ENCODE peak calls at places on chromosomes 4 and X, in five cellular contexts. L is MM.1S, N is spleen, O is A549, Q is uterus. F is an unnamed sample.
A peak's percentile ranks its signal among the peaks of the same experiment; 100 is the strongest.

GRCh38 chrX:103464071-103464773 is 55.1 kb downstream of the RAB40A start:
- DNase-seq in L (peak; percentile 36), N (no peak), O (peak; percentile 49), Q (peak; percentile 21), F (no peak)

GRCh38 chr4:23942491-23942890 is 52.6 kb upstream of the PPARGC1A start:
- DNase-seq in L (no peak), N (no peak), O (no peak), Q (no peak), F (no peak)

GRCh38 chr4:153232768-153233167 is 28.5 kb downstream of the TRIM2 start:
- DNase-seq in L (no peak), N (no peak), O (peak; percentile 24), Q (no peak), F (no peak)

GRCh38 chr4:147526272-147526654 is 45.4 kb downstream of the EDNRA start:
- DNase-seq in L (no peak), N (no peak), O (no peak), Q (peak; percentile 39), F (no peak)

GRCh38 chr4:174038481-174038880 is 245.0 kb downstream of the FBXO8 start:
- DNase-seq in L (no peak), N (no peak), O (no peak), Q (no peak), F (no peak)

GRCh38 chrX:40174594-40175415 is 77.0 kb upstream of the BCOR start:
- DNase-seq in L (peak; percentile 50), N (peak; percentile 88), O (no peak), Q (peak; percentile 56), F (no peak)

GRCh38 chr4:72701987-72702819 is 133.2 kb upstream of the ADAMTS3 start:
- DNase-seq in L (peak; percentile 78), N (no peak), O (peak; percentile 3), Q (peak; percentile 43), F (no peak)

GRCh38 chrX:154450312-154450711 is 6.4 kb downstream of the FAM50A start:
- DNase-seq in L (no peak), N (no peak), O (no peak), Q (no peak), F (no peak)

GRCh38 chr4:122703868-122704267 is 28.6 kb upstream of the BBS12 start:
- DNase-seq in L (no peak), N (no peak), O (no peak), Q (no peak), F (no peak)

GRCh38 chr4:15778742-15779231 is 659 bp downstream of the CD38 start:
- DNase-seq in L (peak; percentile 87), N (peak; percentile 91), O (peak; percentile 13), Q (no peak), F (no peak)

GRCh38 chr4:163693211-163693610 is 198.7 kb downstream of the TMA16 start:
- DNase-seq in L (no peak), N (no peak), O (no peak), Q (no peak), F (no peak)

GRCh38 chrX:13432776-13433605 is 113.1 kb upstream of the ATXN3L start:
- DNase-seq in L (no peak), N (no peak), O (no peak), Q (peak; percentile 35), F (no peak)

GRCh38 chr4:12852338-12853307 is 631.5 kb downstream of the RAB28 start:
- DNase-seq in L (peak; percentile 77), N (no peak), O (peak; percentile 23), Q (peak; percentile 16), F (no peak)

GRCh38 chr4:26992657-26993361 is 132.2 kb downstream of the STIM2 start:
- DNase-seq in L (no peak), N (no peak), O (no peak), Q (peak; percentile 67), F (no peak)

GRCh38 chr4:141036786-141037185 is 96.5 kb downstream of the RNF150 start:
- DNase-seq in L (no peak), N (no peak), O (no peak), Q (no peak), F (no peak)

GRCh38 chr4:176032454-176032853 is 33.2 kb upstream of the WDR17 start:
- DNase-seq in L (no peak), N (no peak), O (no peak), Q (no peak), F (no peak)

GRCh38 chr4:103032575-103032974 is 13.1 kb upstream of the SLC9B1 start:
- DNase-seq in L (peak; percentile 28), N (no peak), O (no peak), Q (no peak), F (no peak)

GRCh38 chr4:87805971-87806370 is 6.6 kb downstream of the IBSP start:
- DNase-seq in L (no peak), N (no peak), O (no peak), Q (no peak), F (no peak)

GRCh38 chr4:15186149-15186548 is 183.9 kb downstream of the CPEB2 start:
- DNase-seq in L (no peak), N (no peak), O (no peak), Q (no peak), F (no peak)

GRCh38 chrX:139932901-139933796 is at the start of gene ATP11C:
- DNase-seq in L (peak; percentile 75), N (peak; percentile 94), O (peak; percentile 56), Q (peak; percentile 85), F (peak; percentile 79)

GRCh38 chrX:129992181-129992580 is 9.7 kb downstream of the BCORL1 start:
- DNase-seq in L (no peak), N (no peak), O (no peak), Q (no peak), F (no peak)

DNA sequence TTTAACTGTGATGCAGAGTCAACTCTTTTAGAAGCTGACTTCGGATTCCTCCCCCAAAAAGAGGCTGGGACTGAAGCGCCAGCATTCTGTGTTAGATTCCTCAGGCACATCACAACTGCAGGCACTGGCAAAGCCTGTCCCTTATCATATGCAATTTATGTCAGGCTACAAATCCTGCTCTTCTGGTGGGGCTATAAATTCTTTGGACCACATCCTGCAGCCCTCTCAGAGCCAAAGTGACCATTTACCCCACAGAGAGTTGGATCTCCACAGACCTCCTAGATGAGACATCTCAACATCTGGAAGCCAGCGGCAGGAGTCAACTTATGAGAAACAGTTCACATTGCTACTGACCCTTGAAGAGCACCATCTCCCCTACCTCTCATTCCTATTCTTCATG is 138.4 kb downstream of the CBR4 start:
- DNase-seq in L (no peak), N (no peak), O (no peak), Q (no peak), F (no peak)
- H3K4me3 ChIP-seq in L (no peak overlapping the region), N (no peak overlapping the region), O (no peak overlapping the region), Q (no peak overlapping the region), F (no peak overlapping the region)

GRCh38 chr4:56243107-56243506 is 144.2 kb downstream of the AASDH start:
- DNase-seq in L (no peak), N (no peak), O (no peak), Q (no peak), F (no peak)

GRCh38 chr4:56247646-56248045 is 139.6 kb downstream of the AASDH start:
- DNase-seq in L (no peak), N (no peak), O (no peak), Q (no peak), F (no peak)

GRCh38 chr4:56244681-56245080 is 142.6 kb downstream of the AASDH start:
- DNase-seq in L (no peak), N (no peak), O (no peak), Q (no peak), F (no peak)

GRCh38 chr4:56245547-56246229 is 141.6 kb downstream of the AASDH start:
- DNase-seq in L (no peak), N (no peak), O (no peak), Q (no peak), F (no peak)

GRCh38 chr4:56246230-56246610 is 141.1 kb downstream of the AASDH start:
- DNase-seq in L (no peak), N (no peak), O (no peak), Q (no peak), F (no peak)
- TF ChIP-seq CTCF in L (no peak), N (no peak), O (no peak), Q (no peak), F (no peak)

GRCh38 chr4:94306713-94307112 is 35.9 kb downstream of the HPGDS start:
- DNase-seq in L (no peak), N (no peak), O (no peak), Q (no peak), F (no peak)

GRCh38 chr4:94298725-94299252 is 43.8 kb downstream of the HPGDS start:
- DNase-seq in L (no peak), N (no peak), O (no peak), Q (no peak), F (no peak)

GRCh38 chr4:94307231-94307840 is 35.3 kb downstream of the HPGDS start:
- DNase-seq in L (no peak), N (no peak), O (peak; percentile 3), Q (no peak), F (no peak)

GRCh38 chr4:94305468-94306225 is 37.0 kb downstream of the HPGDS start:
- DNase-seq in L (no peak), N (no peak), O (no peak), Q (no peak), F (no peak)

GRCh38 chr4:94304365-94304971 is 38.2 kb downstream of the HPGDS start:
- DNase-seq in L (peak; percentile 34), N (no peak), O (peak; percentile 18), Q (no peak), F (no peak)
- H3K27ac ChIP-seq in L (no peak overlapping the region), N (no peak overlapping the region), O (no peak overlapping the region), Q (no peak overlapping the region), F (no peak overlapping the region)

DNA sequence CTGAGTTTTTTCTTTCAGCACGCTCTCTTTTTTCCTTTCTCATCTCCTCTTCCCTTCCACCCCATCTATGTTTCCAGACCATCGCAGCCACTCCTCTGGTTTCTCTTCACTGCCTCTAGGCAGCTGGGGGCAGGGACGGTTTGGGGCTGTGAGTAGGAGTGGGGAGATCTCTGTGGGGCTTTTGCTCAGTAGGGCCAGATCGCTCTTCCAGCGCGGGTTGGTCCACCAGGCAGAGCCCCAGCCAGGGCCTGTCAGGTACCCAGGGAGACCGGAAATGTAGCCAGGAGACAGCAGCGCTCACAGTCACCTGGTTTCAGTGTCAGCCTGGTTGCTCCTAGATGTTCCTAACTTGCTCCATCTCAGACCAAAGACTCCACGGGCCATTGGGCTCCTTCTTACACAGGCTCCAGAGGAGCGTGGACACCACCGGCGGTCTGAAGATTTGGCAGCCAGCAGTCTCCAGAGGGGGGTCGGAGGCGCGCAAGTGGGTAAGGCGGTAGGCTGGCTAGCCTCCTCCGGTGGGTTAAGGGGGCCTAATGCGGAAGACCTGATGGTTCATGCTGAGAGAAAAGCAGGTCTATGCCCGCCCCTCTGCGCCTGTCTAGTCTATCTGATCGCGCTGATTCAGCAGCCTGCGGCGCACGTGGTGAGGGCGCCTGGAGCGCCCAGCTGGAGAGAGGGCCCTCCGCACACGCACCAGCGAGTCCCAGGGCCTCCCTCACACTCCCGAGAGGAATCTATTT is 1.8 kb downstream of the FGF5 start:
- DNase-seq in L (no peak), N (no peak), O (no peak), Q (no peak), F (no peak)
- H3K4me3 ChIP-seq in L (no peak overlapping the region), N (no peak overlapping the region), O (no peak overlapping the region), Q (no peak overlapping the region), F (no peak overlapping the region)

GRCh38 chr4:76958891-76959290 is 9.3 kb downstream of the SEPTIN11 start:
- DNase-seq in L (no peak), N (no peak), O (no peak), Q (no peak), F (no peak)
- TF ChIP-seq CTCF in L (no peak), N (no peak), O (no peak), Q (no peak), F (no peak)

GRCh38 chrX:66638591-66639500 is at the start of gene EDA2R:
- DNase-seq in L (peak; percentile 71), N (peak; percentile 70), O (peak; percentile 54), Q (peak; percentile 51), F (no peak)
- H3K27ac ChIP-seq in L (no peak within 1 kb of the TSS), N (no peak within 1 kb of the TSS), O (peak within 1 kb of the TSS; percentile 95), Q (peak within 1 kb of the TSS; percentile 58), F (no peak within 1 kb of the TSS)